ENCODE peak calls at places on chromosome 9, in four cellular contexts. J, R, T and G are unnamed samples.

GRCh38 chr9:82621446-82621845 is 441.5 kb downstream of the RASEF start:
- DNase-seq in J (no peak), R (no peak), T (no peak), G (no peak)

GRCh38 chr9:94903961-94904421 is 177.5 kb downstream of the AOPEP start:
- DNase-seq in J (peak), R (no peak), T (no peak), G (no peak)

GRCh38 chr9:133979921-133980863 is 11.9 kb downstream of the VAV2 start:
- DNase-seq in J (no peak), R (no peak), T (peak), G (no peak)

GRCh38 chr9:79140751-79141150 is 431.0 kb upstream of the TLE4 start:
- DNase-seq in J (no peak), R (no peak), T (no peak), G (no peak)

GRCh38 chr9:131554088-131554864 is 9.0 kb downstream of the PRRT1B start:
- DNase-seq in J (no peak), R (no peak), T (no peak), G (no peak)

GRCh38 chr9:6055213-6055612 is 39.8 kb upstream of the RANBP6 start:
- DNase-seq in J (peak), R (peak), T (no peak), G (peak)

GRCh38 chr9:107674252-107674936 is 184.8 kb upstream of the KLF4 start:
- DNase-seq in J (no peak), R (no peak), T (no peak), G (no peak)

GRCh38 chr9:119179701-119180100 is 189.5 kb downstream of the BRINP1 start:
- DNase-seq in J (no peak), R (no peak), T (no peak), G (no peak)

GRCh38 chr9:99357575-99357974 is 135.5 kb downstream of the SEC61B start:
- DNase-seq in J (no peak), R (no peak), T (no peak), G (no peak)

GRCh38 chr9:92504881-92505280 is 22.6 kb upstream of the ASPN start:
- DNase-seq in J (no peak), R (peak), T (no peak), G (no peak)

GRCh38 chr9:135612981-135613910 is 26.1 kb downstream of the GLT6D1 start:
- DNase-seq in J (no peak), R (no peak), T (peak), G (no peak)

GRCh38 chr9:92714787-92715487 is 45.0 kb upstream of the IPPK start:
- DNase-seq in J (no peak), R (no peak), T (no peak), G (no peak)

GRCh38 chr9:129174724-129175514 is 3.1 kb downstream of the IER5L start:
- DNase-seq in J (peak), R (peak), T (peak), G (peak)

GRCh38 chr9:97502222-97502983 is 937 bp downstream of the TMOD1 start:
- DNase-seq in J (no peak), R (no peak), T (no peak), G (no peak)

GRCh38 chr9:78130004-78130403 is 98.4 kb upstream of the GNAQ start:
- DNase-seq in J (no peak), R (peak), T (no peak), G (no peak)

GRCh38 chr9:113492343-113493079 is 29.0 kb downstream of the RGS3 start:
- DNase-seq in J (no peak), R (peak), T (no peak), G (no peak)

GRCh38 chr9:132242621-132243155 is 80.8 kb downstream of the NTNG2 start:
- DNase-seq in J (no peak), R (no peak), T (no peak), G (no peak)